ENCODE peak calls at places on chromosomes 4 and X, in nine cellular contexts. O, I, K, S, Y, H, T, W and N are unnamed samples. For H3K9me3, the result is how much of the 10 kb centered on the place peaks cover.

GRCh38 chrX:38864165-38864564 is 62.9 kb downstream of the MID1IP1 start:
- DNase-seq in T (no peak), S (no peak), I (no peak), H (no peak), Y (no peak), W (no peak), O (no peak), K (no peak), N (no peak)

GRCh38 chrX:151970661-151971060 is 3.8 kb downstream of the GABRE start:
- DNase-seq in W (peak), Y (peak), O (no peak), K (no peak), T (no peak), I (no peak), S (peak), H (peak), N (peak)

GRCh38 chrX:19836337-19836736 is 51.1 kb downstream of the SH3KBP1 start:
- DNase-seq in H (no peak), O (no peak), Y (no peak), T (no peak), I (no peak), W (no peak), K (no peak), S (no peak), N (no peak)

GRCh38 chr4:84908876-84909275 is 57.6 kb downstream of the WDFY3 start:
- DNase-seq in H (no peak), I (no peak), S (no peak), T (no peak), W (no peak), K (no peak), O (no peak), Y (no peak), N (no peak)

GRCh38 chr4:78622253-78622979 is 70.8 kb downstream of the ANXA3 start:
- DNase-seq in S (peak), T (peak), I (no peak), H (no peak), W (peak), K (no peak), O (no peak), Y (no peak), N (no peak)

GRCh38 chrX:153922932-153923857 is 2.9 kb downstream of the ARHGAP4 start:
- DNase-seq in O (no peak), T (no peak), W (no peak), K (no peak), S (peak), Y (peak), H (peak), I (peak), N (peak)

GRCh38 chr4:126616795-126617194 is 1016.0 kb upstream of the INTU start:
- DNase-seq in Y (no peak), K (no peak), W (no peak), H (no peak), S (no peak), O (no peak), T (no peak), I (no peak), N (no peak)

GRCh38 chr4:159655547-159655946 is 552.7 kb downstream of the RAPGEF2 start:
- DNase-seq in W (no peak), I (no peak), S (no peak), T (no peak), K (peak), Y (no peak), H (no peak), O (no peak), N (no peak)

GRCh38 chrX:141879616-141880015 is 24.1 kb upstream of the MAGEC1 start:
- DNase-seq in S (no peak), I (no peak), O (no peak), K (no peak), W (no peak), T (no peak), Y (no peak), H (no peak), N (no peak)

GRCh38 chr4:144645621-144646522 is at the start of gene HHIP:
- DNase-seq in O (no peak), K (no peak), Y (peak), S (peak), T (peak), H (peak), I (no peak), W (peak), N (peak)

GRCh38 chr4:122784261-122784660 is 42.4 kb upstream of the FGF2 start:
- DNase-seq in W (no peak), O (no peak), S (no peak), T (no peak), H (no peak), I (no peak), Y (no peak), K (no peak), N (no peak)

GRCh38 chr4:161332696-161333095 is 831.1 kb downstream of the FSTL5 start:
- DNase-seq in Y (no peak), I (no peak), T (no peak), H (no peak), W (no peak), S (no peak), K (no peak), O (no peak), N (no peak)
- H3K9me3 ChIP-seq in Y (under half), I (under half), T (under half), H (under half), W (under half), S (under half), K (under half), O (under half), N (under half)

GRCh38 chr4:145904413-145905177 is 34.0 kb downstream of the ZNF827 start:
- DNase-seq in H (no peak), O (no peak), Y (no peak), W (no peak), T (no peak), S (peak), K (no peak), I (no peak), N (no peak)
- TF ChIP-seq POLR2AphosphoS5 in H (no peak), O (no peak), Y (no peak), W (no peak), T (no peak), S (no peak), K (no peak), I (no peak), N (no peak)

DNA sequence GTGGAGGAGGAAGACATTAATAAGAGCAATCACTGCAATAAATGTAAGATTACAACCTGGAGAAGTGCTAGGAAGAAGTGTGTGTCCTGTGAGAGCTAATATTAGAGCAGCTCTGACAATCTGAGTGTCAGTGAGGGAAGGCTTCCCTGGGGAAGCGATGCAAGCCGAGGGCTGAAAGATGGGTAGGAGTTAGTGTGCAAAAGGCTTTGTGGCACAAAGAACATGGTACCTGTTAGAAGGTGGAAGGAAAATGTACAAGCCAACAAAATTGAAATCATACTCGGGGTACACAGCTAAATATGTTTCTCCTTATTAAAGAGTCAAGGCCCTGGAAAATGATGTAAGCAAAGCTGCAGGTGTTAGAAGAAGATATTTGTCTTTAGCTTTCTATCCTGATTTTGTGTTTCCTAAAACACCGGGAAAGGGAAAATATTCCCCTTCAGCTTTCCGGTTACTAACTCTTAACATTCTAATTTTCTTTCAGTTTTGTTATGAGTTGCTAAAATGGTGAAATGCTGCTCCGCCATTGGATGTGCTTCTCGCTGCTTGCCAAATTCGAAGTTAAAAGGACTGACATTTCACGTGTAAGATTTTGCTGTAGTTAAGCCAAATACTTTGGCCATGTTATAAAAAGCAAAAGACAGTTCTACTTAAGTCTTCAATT is 808 bp downstream of the THAP6 start:
- DNase-seq in H (no peak), K (no peak), I (no peak), Y (no peak), T (no peak), S (no peak), W (no peak), O (no peak), N (no peak)
- H3K9me3 ChIP-seq in H (under half), K (under half), I (under half), Y (under half), T (under half), S (under half), W (under half), O (under half), N (under half)

GRCh38 chrX:13653022-13653693 is at the start of gene TCEANC:
- DNase-seq in Y (peak), O (no peak), T (peak), I (peak), H (peak), W (peak), S (peak), K (peak), N (peak)

GRCh38 chrX:13650318-13650717 is 2.6 kb upstream of the TCEANC start:
- DNase-seq in I (no peak), Y (no peak), H (no peak), S (no peak), T (no peak), W (no peak), O (no peak), K (no peak), N (no peak)

GRCh38 chrX:13651150-13651549 is 1.8 kb upstream of the TCEANC start:
- DNase-seq in W (no peak), I (no peak), O (no peak), S (no peak), K (no peak), T (no peak), Y (no peak), H (no peak), N (no peak)

GRCh38 chrX:13649823-13650222 is 3.1 kb upstream of the TCEANC start:
- DNase-seq in H (no peak), T (no peak), I (no peak), K (no peak), W (no peak), Y (no peak), S (no peak), O (no peak), N (no peak)

GRCh38 chrX:13652256-13653021 is 502 bp upstream of the TCEANC start:
- DNase-seq in S (no peak), I (no peak), T (peak), H (no peak), O (no peak), K (peak), Y (no peak), W (no peak), N (no peak)
- TF ChIP-seq POLR2AphosphoS5 in S (no peak), I (no peak), T (no peak), H (peak), O (no peak), K (no peak), Y (no peak), W (no peak), N (no peak)

GRCh38 chr4:71830-72229 is 18.7 kb downstream of the ZNF595 start:
- DNase-seq in H (no peak), S (no peak), O (no peak), W (no peak), K (no peak), I (no peak), T (no peak), Y (no peak), N (no peak)
- H3K9me3 ChIP-seq in H (under half), S (half or more), O (half or more), W (half or more), K (under half), I (under half), T (under half), Y (half or more), N (half or more)

DNA sequence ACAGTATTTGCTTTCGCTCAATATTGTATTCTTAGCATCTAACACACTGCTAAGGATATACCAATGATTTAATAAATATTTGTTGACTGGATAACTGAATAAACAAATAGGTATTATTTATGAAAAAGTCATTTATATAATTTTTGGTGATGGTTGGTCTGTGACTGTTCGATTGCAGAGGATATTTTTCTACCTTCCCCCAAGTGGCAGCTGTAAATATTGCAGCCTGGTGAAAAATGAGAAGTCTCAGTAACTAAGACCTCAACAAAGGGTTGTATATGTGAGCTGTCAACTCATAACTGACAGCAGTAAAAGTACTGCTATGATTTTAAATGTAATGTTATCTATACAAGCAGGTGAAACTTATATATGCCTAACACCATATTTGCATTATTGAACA is 36.0 kb downstream of the HTR2C start:
- DNase-seq in O (no peak), T (peak), I (no peak), S (no peak), K (no peak), Y (no peak), W (no peak), H (no peak), N (no peak)
- TF ChIP-seq POLR2AphosphoS5 in O (no peak), T (no peak), I (no peak), S (no peak), K (no peak), Y (no peak), W (no peak), H (no peak), N (no peak)

GRCh38 chr4:9703391-9703790 is 78.0 kb upstream of the DRD5 start:
- DNase-seq in W (peak), H (peak), O (no peak), I (peak), T (peak), S (peak), K (peak), Y (peak), N (peak)
- H3K9me3 ChIP-seq in W (under half), H (under half), O (under half), I (under half), T (under half), S (under half), K (under half), Y (under half), N (under half)